ENCODE peak calls at places on chromosomes 6 and 20, in six cellular contexts. B, E, T, G, N and J are unnamed samples.

GRCh38 chr6:126210398-126211075 is 129.4 kb upstream of the CENPW start:
- DNase-seq in B (no peak), E (no peak), T (no peak), G (no peak), N (no peak), J (no peak)

GRCh38 chr6:43074847-43075741 is 1.0 kb upstream of the PTK7 start:
- DNase-seq in B (peak), E (no peak), T (no peak), G (no peak), N (peak), J (peak)

GRCh38 chr20:11982289-11982957 is 64.7 kb downstream of the BTBD3 start:
- DNase-seq in B (no peak), E (no peak), T (peak), G (no peak), N (no peak), J (no peak)

GRCh38 chr6:13574149-13574570 is 241 bp upstream of the SIRT5 start:
- DNase-seq in B (peak), E (peak), T (peak), G (peak), N (peak), J (peak)

GRCh38 chr20:60467078-60467477 is 508.9 kb downstream of the CDH26 start:
- DNase-seq in B (no peak), E (no peak), T (no peak), G (no peak), N (no peak), J (no peak)

GRCh38 chr6:90444125-90444745 is 142.6 kb downstream of the MAP3K7 start:
- DNase-seq in B (no peak), E (no peak), T (no peak), G (no peak), N (no peak), J (no peak)

GRCh38 chr6:90917371-90917770 is 330.5 kb upstream of the MAP3K7 start:
- DNase-seq in B (no peak), E (no peak), T (no peak), G (no peak), N (no peak), J (no peak)

GRCh38 chr20:52539891-52540290 is 348.3 kb upstream of the ZFP64 start:
- DNase-seq in B (peak), E (no peak), T (no peak), G (peak), N (no peak), J (no peak)

GRCh38 chr6:160692369-160692959 is 9.6 kb upstream of the PLG start:
- DNase-seq in B (peak), E (no peak), T (no peak), G (no peak), N (no peak), J (no peak)

GRCh38 chr6:82033631-82034211 is 213.8 kb downstream of the IBTK start:
- DNase-seq in B (no peak), E (no peak), T (no peak), G (no peak), N (peak), J (no peak)

GRCh38 chr6:100171533-100172321 is 177.7 kb upstream of the MCHR2 start:
- DNase-seq in B (peak), E (peak), T (no peak), G (no peak), N (peak), J (peak)

GRCh38 chr6:43226192-43226851 is 3.0 kb downstream of the DNPH1 start:
- DNase-seq in B (no peak), E (no peak), T (no peak), G (no peak), N (no peak), J (no peak)

GRCh38 chr6:626236-626635 is 30.7 kb downstream of the HUS1B start:
- DNase-seq in B (no peak), E (no peak), T (no peak), G (peak), N (no peak), J (no peak)

GRCh38 chr20:841568-842546 is 8.3 kb downstream of the FAM110A start:
- DNase-seq in B (no peak), E (no peak), T (peak), G (peak), N (no peak), J (no peak)

GRCh38 chr6:158081657-158081935 is 86.5 kb downstream of the SERAC1 start:
- DNase-seq in B (peak), E (no peak), T (no peak), G (no peak), N (no peak), J (no peak)

GRCh38 chr6:156359912-156360311 is 417.3 kb upstream of the ARID1B start:
- DNase-seq in B (peak), E (no peak), T (no peak), G (no peak), N (no peak), J (no peak)

DNA sequence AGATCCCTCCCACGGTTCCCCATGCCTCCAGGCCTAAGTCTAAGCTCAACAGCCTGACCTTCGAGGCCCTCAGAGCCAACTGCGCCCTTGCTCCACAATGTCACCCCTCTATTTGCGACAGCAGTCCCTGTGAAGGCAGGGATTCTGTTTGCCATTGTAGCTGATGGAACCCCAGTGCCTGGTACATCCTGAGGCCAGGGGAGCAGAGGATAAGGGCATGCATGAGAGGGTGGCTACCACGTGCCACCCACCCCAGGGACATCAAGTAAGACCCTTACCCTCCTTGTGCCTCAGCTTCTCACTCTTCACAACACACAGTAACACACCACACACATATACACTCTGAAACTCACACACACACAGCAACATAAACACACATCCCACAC is 20.0 kb upstream of the SIRPA start:
- DNase-seq in B (no peak), E (no peak), T (no peak), G (no peak), N (no peak), J (no peak)
- H3K4me3 ChIP-seq in B (no peak), E (no peak), T (no peak), G (no peak), N (no peak), J (no peak)

GRCh38 chr6:29961966-29962365 is 19.6 kb downstream of the HLA-A start:
- DNase-seq in B (no peak), E (no peak), T (no peak), G (no peak), N (no peak), J (no peak)

GRCh38 chr6:29967379-29968010 is 25.2 kb downstream of the HLA-A start:
- DNase-seq in B (peak), E (no peak), T (peak), G (peak), N (no peak), J (no peak)

GRCh38 chr6:29965873-29966601 is 23.7 kb downstream of the HLA-A start:
- DNase-seq in B (peak), E (no peak), T (peak), G (peak), N (peak), J (no peak)

GRCh38 chr6:29964904-29965872 is 22.9 kb downstream of the HLA-A start:
- DNase-seq in B (peak), E (peak), T (peak), G (peak), N (peak), J (peak)

DNA sequence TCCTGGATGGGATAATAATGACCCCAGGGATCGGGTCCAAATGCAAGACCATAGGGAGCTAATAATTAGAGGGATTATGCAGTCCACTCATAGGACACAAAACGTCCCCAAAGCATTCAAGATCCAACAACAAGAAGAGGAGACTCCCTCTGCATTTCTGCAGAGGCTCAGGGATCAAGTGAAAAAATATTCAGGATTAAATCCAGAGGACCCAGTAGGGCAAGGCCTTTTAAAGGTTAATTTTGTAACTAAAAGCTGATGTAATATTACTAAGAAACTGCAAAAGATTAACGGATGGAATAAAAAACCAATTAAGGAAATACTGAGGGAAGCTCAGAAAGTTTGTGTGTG is 22.2 kb downstream of the HLA-A start:
- DNase-seq in B (no peak), E (no peak), T (no peak), G (no peak), N (no peak), J (no peak)
- H3K4me3 ChIP-seq in B (peak), E (peak), T (no peak), G (peak), N (peak), J (peak)

DNA sequence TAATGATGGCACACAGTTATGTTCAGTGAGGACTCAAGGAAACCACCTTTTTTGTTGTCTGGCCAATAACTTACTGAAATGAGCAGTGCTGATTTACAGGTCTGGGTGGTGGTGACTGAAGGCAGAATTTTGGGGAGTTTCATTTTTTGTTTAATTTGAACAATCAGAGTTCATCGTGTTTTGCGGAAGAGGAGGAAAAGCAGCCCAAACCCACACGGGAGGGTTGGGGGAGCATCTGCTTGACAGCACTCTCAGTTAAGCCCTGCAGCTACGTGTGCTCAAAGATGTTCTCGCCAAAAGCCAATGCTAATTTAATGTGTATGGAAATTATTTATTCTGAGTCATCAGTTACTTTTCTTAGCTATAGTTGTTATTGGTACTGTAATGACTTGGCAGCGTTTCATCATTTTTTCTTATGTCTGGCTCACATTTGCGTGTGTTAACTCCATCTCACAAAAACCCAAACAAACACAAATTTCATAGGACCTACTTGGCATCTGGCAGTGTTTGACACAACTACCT is 89.2 kb downstream of the UST start:
- DNase-seq in B (no peak), E (peak), T (no peak), G (peak), N (peak), J (peak)
- H3K4me3 ChIP-seq in B (no peak), E (no peak), T (no peak), G (no peak), N (peak), J (no peak)

GRCh38 chr20:32536861-32537656 is 48.1 kb downstream of the NOL4L start:
- DNase-seq in B (peak), E (no peak), T (peak), G (peak), N (no peak), J (no peak)
- H3K4me3 ChIP-seq in B (peak), E (peak), T (peak), G (peak), N (peak), J (peak)

GRCh38 chr6:92114091-92114490 is 1305.3 kb downstream of the EPHA7 start:
- DNase-seq in B (no peak), E (no peak), T (no peak), G (no peak), N (no peak), J (no peak)
- H3K4me3 ChIP-seq in B (no peak), E (no peak), T (no peak), G (no peak), N (no peak), J (no peak)